ENCODE peak calls at places on chromosomes 6 and 20, in six cellular contexts. L, G, U, D, R and S are unnamed samples.

GRCh38 chr20:57582029-57582378 is 21.1 kb downstream of the PCK1 start:
- DNase-seq in L (no peak), G (no peak), U (no peak), D (no peak), R (no peak), S (no peak)

GRCh38 chr6:87808005-87808757 is 106.1 kb upstream of the AKIRIN2 start:
- DNase-seq in L (peak), G (no peak), U (no peak), D (no peak), R (no peak), S (no peak)

GRCh38 chr6:126033696-126034095 is 47.4 kb downstream of the TRMT11 start:
- DNase-seq in L (peak), G (no peak), U (peak), D (no peak), R (no peak), S (peak)

GRCh38 chr6:139832906-139833305 is 458.5 kb upstream of the CITED2 start:
- DNase-seq in L (no peak), G (no peak), U (no peak), D (no peak), R (no peak), S (no peak)

GRCh38 chr20:57902478-57902877 is 192.7 kb upstream of the PMEPA1 start:
- DNase-seq in L (peak), G (no peak), U (no peak), D (no peak), R (no peak), S (no peak)

GRCh38 chr6:122799916-122800701 is 11.1 kb downstream of the SMPDL3A start:
- DNase-seq in L (peak), G (no peak), U (peak), D (no peak), R (no peak), S (no peak)

GRCh38 chr6:36235309-36235708 is 34.6 kb upstream of the PNPLA1 start:
- DNase-seq in L (no peak), G (no peak), U (no peak), D (no peak), R (no peak), S (no peak)

GRCh38 chr6:81362246-81362645 is 390.2 kb downstream of the TENT5A start:
- DNase-seq in L (peak), G (no peak), U (no peak), D (no peak), R (no peak), S (no peak)

GRCh38 chr6:43799671-43800623 is 29.9 kb downstream of the VEGFA start:
- DNase-seq in L (no peak), G (no peak), U (no peak), D (no peak), R (no peak), S (no peak)

GRCh38 chr6:158624684-158625682 is 19.6 kb downstream of the DYNLT1 start:
- DNase-seq in L (no peak), G (no peak), U (no peak), D (no peak), R (no peak), S (no peak)

GRCh38 chr6:40251609-40252008 is 317.3 kb upstream of the MOCS1 start:
- DNase-seq in L (no peak), G (no peak), U (no peak), D (no peak), R (no peak), S (no peak)

DNA sequence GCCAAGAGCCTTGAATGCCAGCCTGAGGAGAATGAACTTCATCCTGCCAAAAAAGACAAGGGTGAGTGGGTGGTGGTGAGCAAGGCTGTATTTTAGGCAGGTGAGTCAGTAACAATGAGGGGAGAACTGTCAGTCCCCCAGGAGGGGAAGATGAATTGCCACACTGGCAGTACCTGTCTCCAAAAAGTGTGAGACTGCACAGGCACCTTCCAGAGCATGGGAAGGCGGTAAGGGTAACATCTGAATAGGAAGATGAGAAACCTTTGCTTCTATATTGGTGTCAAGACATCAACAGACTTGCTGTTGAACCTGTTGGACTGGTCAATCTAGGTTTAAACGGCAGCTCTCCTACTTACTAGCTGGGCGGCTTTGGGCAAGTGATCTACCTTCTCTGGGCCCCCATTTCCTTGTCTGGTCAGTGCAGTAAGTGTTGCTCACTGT is 30.9 kb downstream of the STK35 start:
- DNase-seq in L (no peak), G (no peak), U (no peak), D (no peak), R (peak), S (no peak)
- H3K14ac ChIP-seq in L (peak), G (no peak), U (no peak), D (no peak), R (peak), S (no peak)

GRCh38 chr6:21104288-21104687 is 489.3 kb upstream of the SOX4 start:
- DNase-seq in L (no peak), G (no peak), U (no peak), D (no peak), R (no peak), S (no peak)
- H3K18ac ChIP-seq in L (no peak), G (no peak), U (no peak), D (no peak), R (no peak), S (no peak)

DNA sequence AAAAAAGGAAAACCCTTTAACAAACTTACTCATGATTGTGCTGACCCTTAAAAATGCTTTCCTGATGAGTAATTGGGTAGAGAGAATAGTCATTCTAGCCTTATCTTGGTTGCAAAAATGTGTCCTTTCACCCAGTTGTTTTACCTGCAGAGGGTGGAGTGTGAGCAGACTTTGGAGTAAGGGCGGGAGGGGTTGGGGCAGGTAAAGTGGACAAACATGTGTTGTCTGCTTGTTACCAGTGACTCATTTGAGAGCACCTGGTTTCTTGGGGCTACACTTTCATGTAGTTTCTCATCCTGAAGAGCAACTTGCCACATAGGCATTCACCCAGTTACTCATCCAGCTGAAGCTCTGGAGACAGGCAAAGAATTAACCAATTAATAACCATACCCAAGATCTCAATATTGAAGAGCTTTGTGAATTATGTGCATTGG is 121.1 kb downstream of the TNFRSF21 start:
- DNase-seq in L (peak), G (no peak), U (peak), D (peak), R (peak), S (no peak)
- H3K14ac ChIP-seq in L (peak), G (no peak), U (no peak), D (no peak), R (peak), S (no peak)

DNA sequence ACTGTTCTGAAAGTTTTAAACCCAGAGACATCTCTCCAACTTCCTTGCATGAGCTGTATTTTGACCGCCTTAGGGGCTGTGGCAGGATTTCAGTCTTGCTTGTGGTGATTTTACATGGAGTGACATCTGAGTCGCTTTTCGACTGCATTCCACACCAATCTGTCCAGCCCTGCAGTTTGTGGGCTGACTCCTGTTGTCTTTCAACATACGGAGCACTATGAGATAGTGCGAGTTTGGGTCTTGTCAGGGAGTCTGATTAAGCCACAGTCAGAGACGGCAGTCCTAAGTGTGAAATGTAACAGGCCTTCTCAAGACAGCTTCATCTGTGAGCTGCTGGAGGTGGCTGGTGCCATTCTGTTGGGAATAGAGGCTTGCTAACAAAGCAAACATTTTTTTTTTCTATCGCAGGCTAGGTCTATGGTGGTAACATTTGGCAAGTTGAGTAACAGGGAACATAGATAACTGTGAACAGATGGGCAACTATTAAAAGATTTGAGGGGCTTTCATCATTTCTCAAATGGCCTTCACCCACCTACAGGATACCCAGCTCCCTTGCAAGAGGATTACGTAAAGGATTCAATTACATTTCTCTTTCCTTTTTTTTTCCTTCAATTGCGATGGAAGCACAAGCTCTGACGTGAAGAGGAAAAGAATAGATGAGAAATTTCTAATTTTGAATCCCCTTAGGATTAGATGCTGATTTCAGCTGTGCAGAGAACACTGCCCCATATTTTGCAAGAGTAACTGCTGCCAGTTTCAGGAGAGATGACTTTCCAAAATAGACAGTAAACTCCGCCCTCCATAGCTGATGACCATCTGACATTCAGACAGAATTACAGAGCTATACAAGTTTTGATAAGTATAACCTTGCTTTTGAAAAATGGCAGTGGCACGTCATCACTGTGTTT is 25.1 kb downstream of the CAP2 start:
- DNase-seq in L (peak), G (peak), U (peak), D (no peak), R (peak), S (no peak)
- H3K18ac ChIP-seq in L (peak), G (peak), U (peak), D (no peak), R (no peak), S (peak)

DNA sequence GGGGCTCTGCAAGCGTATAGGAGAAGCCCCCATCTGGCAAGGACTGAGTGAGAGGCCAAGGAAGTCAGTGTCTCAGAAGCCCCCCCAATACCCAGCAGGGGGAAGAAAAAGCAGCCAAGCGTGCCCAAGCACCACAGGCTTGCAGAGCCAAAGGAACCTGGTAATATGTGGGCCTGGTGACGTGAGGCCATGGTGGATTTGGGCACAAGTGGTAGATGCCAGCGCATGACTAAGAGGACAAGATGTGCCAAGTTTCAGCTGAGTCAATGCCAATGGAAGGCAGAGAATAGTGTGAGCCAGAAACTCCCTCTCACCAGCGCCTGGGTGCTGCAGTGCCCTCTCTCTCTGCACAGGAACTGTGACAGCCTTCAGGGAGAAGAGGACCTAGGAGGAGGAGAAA is 110.0 kb downstream of the QRSL1 start:
- DNase-seq in L (no peak), G (no peak), U (no peak), D (no peak), R (no peak), S (no peak)
- H3K14ac ChIP-seq in L (no peak), G (no peak), U (no peak), D (no peak), R (no peak), S (no peak)

GRCh38 chr6:69630767-69631166 is 166.0 kb downstream of the LMBRD1 start:
- DNase-seq in L (no peak), G (no peak), U (no peak), D (no peak), R (no peak), S (no peak)
- H3K18ac ChIP-seq in L (no peak), G (no peak), U (no peak), D (no peak), R (no peak), S (no peak)

DNA sequence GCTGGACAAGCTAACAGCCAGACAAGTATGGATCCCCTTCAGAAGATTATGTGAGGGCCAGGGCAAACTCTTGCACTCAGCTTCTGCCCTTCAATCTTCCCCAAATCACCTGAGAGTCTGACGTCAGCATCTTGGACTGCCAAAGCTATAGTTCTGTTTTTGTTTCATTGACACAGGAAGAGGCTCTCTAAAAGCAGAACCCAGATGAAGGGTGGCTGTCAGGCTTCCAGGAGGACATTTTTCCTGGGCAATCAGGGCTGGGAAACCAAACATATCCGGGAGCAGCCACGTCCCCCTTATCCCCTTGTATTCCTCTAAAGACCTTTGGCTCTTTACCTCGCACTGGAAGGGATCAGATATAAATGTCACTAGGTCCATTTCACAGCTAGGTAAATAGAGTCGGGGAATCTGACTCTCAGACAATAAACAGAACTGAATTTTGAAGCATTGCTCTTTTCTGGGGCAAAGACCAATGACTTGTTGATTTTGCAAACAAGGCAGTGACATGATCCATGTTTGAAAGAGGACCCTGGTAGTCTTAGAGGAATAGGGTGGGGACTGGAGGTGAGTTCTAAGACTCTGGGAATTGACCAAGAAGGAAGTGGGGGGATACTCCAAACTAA is 13.3 kb downstream of the MAFB start:
- DNase-seq in L (no peak), G (no peak), U (no peak), D (no peak), R (no peak), S (no peak)
- H3K14ac ChIP-seq in L (no peak), G (no peak), U (no peak), D (no peak), R (no peak), S (no peak)

GRCh38 chr6:107116328-107116892 is 1.1 kb upstream of the BEND3 start:
- DNase-seq in L (no peak), G (peak), U (peak), D (peak), R (no peak), S (peak)

GRCh38 chr6:107116923-107117417 is 1.7 kb upstream of the BEND3 start:
- DNase-seq in L (no peak), G (no peak), U (no peak), D (no peak), R (no peak), S (no peak)

GRCh38 chr6:107114872-107115694 is at the start of gene BEND3:
- DNase-seq in L (no peak), G (no peak), U (peak), D (no peak), R (no peak), S (peak)

GRCh38 chr6:107114213-107114871 is 973 bp downstream of the BEND3 start:
- DNase-seq in L (peak), G (peak), U (peak), D (no peak), R (peak), S (peak)

DNA sequence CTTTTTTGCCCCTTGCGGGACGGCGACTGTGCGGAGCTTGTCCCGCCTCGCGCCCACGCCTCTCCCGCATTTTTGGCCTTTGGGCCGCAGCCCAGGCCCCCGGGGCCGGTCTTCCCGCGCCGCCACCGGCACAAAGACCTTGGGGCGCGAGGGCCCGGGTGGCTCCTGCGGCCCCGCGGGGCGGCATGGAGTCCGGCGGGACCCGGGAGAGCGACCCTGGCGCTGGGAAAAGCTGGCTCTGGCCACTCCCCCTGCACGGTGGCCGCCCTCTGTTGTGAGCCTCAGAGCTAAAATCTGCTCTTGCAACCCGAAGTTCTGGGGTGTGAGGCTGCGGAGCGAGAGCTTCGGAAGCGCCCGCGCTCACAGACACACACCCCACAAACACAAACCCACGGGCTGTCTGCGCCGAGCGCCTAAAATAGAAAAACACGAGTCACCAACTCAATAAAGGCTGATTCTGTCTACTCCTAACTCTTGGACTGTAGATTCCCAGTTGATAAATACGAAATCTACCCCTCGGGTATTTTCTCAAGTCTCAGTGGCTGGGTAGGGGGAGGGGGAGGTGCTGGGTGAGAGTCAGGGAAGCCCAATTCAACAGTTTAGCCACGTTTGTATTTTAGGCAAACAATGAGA is 496 bp upstream of the BEND3 start:
- DNase-seq in L (no peak), G (peak), U (peak), D (no peak), R (peak), S (peak)
- H3K18ac ChIP-seq in L (no peak), G (peak), U (no peak), D (peak), R (peak), S (peak)

GRCh38 chr6:89187504-89187903 is 29.7 kb downstream of the GABRR1 start:
- DNase-seq in L (no peak), G (no peak), U (no peak), D (no peak), R (no peak), S (no peak)
- H3K14ac ChIP-seq in L (no peak), G (no peak), U (no peak), D (no peak), R (no peak), S (no peak)

GRCh38 chr6:167247814-167248595 is 43.1 kb upstream of the UNC93A start:
- DNase-seq in L (no peak), G (no peak), U (no peak), D (no peak), R (no peak), S (no peak)
- H3K18ac ChIP-seq in L (no peak), G (no peak), U (no peak), D (peak), R (no peak), S (peak)